ENCODE peak calls at places on chromosomes 4 and X, in eight cellular contexts. One of them, this sample, is unnamed.

GRCh38 chr4:40576651-40577480 is 52.8 kb downstream of the RBM47 start:
- DNase-seq in astrocyte: peak; percentile 95
- DNase-seq in epithelial cell of esophagus: peak; percentile 96
- DNase-seq in IMR-90: peak; percentile 91
- DNase-seq in fibroblast of lung: peak; percentile 96
- DNase-seq in GM12865: peak; percentile 85
- DNase-seq in BE2C: no peak
- DNase-seq in choroid plexus epithelial cell: peak; percentile 72
- DNase-seq in this sample: peak; percentile 95

GRCh38 chrX:17564689-17565409 is 172.4 kb upstream of the SCML1 start:
- DNase-seq in IMR-90: no peak
- DNase-seq in epithelial cell of esophagus: no peak
- DNase-seq in fibroblast of lung: peak; percentile 57
- DNase-seq in BE2C: no peak
- DNase-seq in GM12865: no peak
- DNase-seq in astrocyte: peak; percentile 49
- DNase-seq in choroid plexus epithelial cell: peak; percentile 37
- DNase-seq in this sample: peak; percentile 63

GRCh38 chr4:8768357-8768999 is 103.2 kb downstream of the HMX1 start:
- DNase-seq in epithelial cell of esophagus: no peak
- DNase-seq in GM12865: no peak
- DNase-seq in IMR-90: no peak
- DNase-seq in fibroblast of lung: no peak
- DNase-seq in choroid plexus epithelial cell: no peak
- DNase-seq in BE2C: peak; percentile 2
- DNase-seq in astrocyte: no peak
- DNase-seq in this sample: no peak

GRCh38 chrX:53080628-53081580 is 1.3 kb upstream of the TSPYL2 start:
- DNase-seq in BE2C: no peak
- DNase-seq in fibroblast of lung: peak; percentile 19
- DNase-seq in astrocyte: peak; percentile 21
- DNase-seq in epithelial cell of esophagus: no peak
- DNase-seq in IMR-90: peak; percentile 43
- DNase-seq in GM12865: no peak
- DNase-seq in choroid plexus epithelial cell: no peak
- DNase-seq in this sample: peak; percentile 39

GRCh38 chr4:25312496-25313193 is at the start of gene ZCCHC4:
- DNase-seq in astrocyte: peak; percentile 82
- DNase-seq in choroid plexus epithelial cell: peak; percentile 95
- DNase-seq in IMR-90: peak; percentile 90
- DNase-seq in BE2C: peak; percentile 87
- DNase-seq in epithelial cell of esophagus: peak; percentile 93
- DNase-seq in GM12865: peak; percentile 97
- DNase-seq in fibroblast of lung: peak; percentile 89
- DNase-seq in this sample: peak; percentile 91

GRCh38 chr4:22483551-22483981 is 32.3 kb downstream of the ADGRA3 start:
- DNase-seq in epithelial cell of esophagus: peak; percentile 95
- DNase-seq in BE2C: no peak
- DNase-seq in astrocyte: peak; percentile 92
- DNase-seq in choroid plexus epithelial cell: peak; percentile 78
- DNase-seq in GM12865: peak; percentile 22
- DNase-seq in fibroblast of lung: peak; percentile 93
- DNase-seq in IMR-90: peak; percentile 90
- DNase-seq in this sample: peak; percentile 74

GRCh38 chrX:129227376-129227775 is 295.9 kb downstream of the SMARCA1 start:
- DNase-seq in fibroblast of lung: no peak
- DNase-seq in IMR-90: no peak
- DNase-seq in GM12865: no peak
- DNase-seq in astrocyte: no peak
- DNase-seq in choroid plexus epithelial cell: no peak
- DNase-seq in BE2C: no peak
- DNase-seq in epithelial cell of esophagus: no peak
- DNase-seq in this sample: no peak

GRCh38 chr4:136457004-136457403 is 1075.3 kb downstream of the PCDH18 start:
- DNase-seq in IMR-90: no peak
- DNase-seq in BE2C: no peak
- DNase-seq in epithelial cell of esophagus: no peak
- DNase-seq in choroid plexus epithelial cell: no peak
- DNase-seq in GM12865: no peak
- DNase-seq in fibroblast of lung: no peak
- DNase-seq in astrocyte: no peak
- DNase-seq in this sample: no peak

GRCh38 chr4:10089346-10089745 is 27.3 kb downstream of the WDR1 start:
- DNase-seq in fibroblast of lung: no peak
- DNase-seq in astrocyte: no peak
- DNase-seq in IMR-90: no peak
- DNase-seq in GM12865: no peak
- DNase-seq in choroid plexus epithelial cell: no peak
- DNase-seq in BE2C: no peak
- DNase-seq in epithelial cell of esophagus: peak; percentile 44
- DNase-seq in this sample: no peak

GRCh38 chr4:152265149-152265621 is 270.7 kb downstream of the FBXW7 start:
- DNase-seq in epithelial cell of esophagus: peak; percentile 98
- DNase-seq in GM12865: no peak
- DNase-seq in IMR-90: peak; percentile 92
- DNase-seq in BE2C: no peak
- DNase-seq in choroid plexus epithelial cell: peak; percentile 77
- DNase-seq in astrocyte: peak; percentile 86
- DNase-seq in fibroblast of lung: peak; percentile 85
- DNase-seq in this sample: peak; percentile 98

GRCh38 chrX:144040793-144041192 is 156.9 kb downstream of the UBE2NL start:
- DNase-seq in astrocyte: no peak
- DNase-seq in GM12865: no peak
- DNase-seq in BE2C: no peak
- DNase-seq in fibroblast of lung: no peak
- DNase-seq in IMR-90: no peak
- DNase-seq in choroid plexus epithelial cell: no peak
- DNase-seq in epithelial cell of esophagus: no peak
- DNase-seq in this sample: no peak

GRCh38 chrX:56314334-56314733 is 82.2 kb downstream of the KLF8 start:
- DNase-seq in epithelial cell of esophagus: peak; percentile 6
- DNase-seq in fibroblast of lung: no peak
- DNase-seq in choroid plexus epithelial cell: no peak
- DNase-seq in IMR-90: no peak
- DNase-seq in BE2C: no peak
- DNase-seq in astrocyte: no peak
- DNase-seq in GM12865: peak; percentile 3
- DNase-seq in this sample: no peak

GRCh38 chrX:101415180-101416130 is 7.4 kb downstream of the HNRNPH2 start:
- DNase-seq in BE2C: peak; percentile 18
- DNase-seq in epithelial cell of esophagus: peak; percentile 73
- DNase-seq in GM12865: peak; percentile 79
- DNase-seq in choroid plexus epithelial cell: peak; percentile 85
- DNase-seq in fibroblast of lung: peak; percentile 68
- DNase-seq in IMR-90: peak; percentile 84
- DNase-seq in astrocyte: peak; percentile 59
- DNase-seq in this sample: peak; percentile 92

GRCh38 chrX:74535211-74535621 is 79.2 kb downstream of the RLIM start:
- DNase-seq in choroid plexus epithelial cell: peak; percentile 79
- DNase-seq in BE2C: peak; percentile 8
- DNase-seq in astrocyte: peak; percentile 45
- DNase-seq in fibroblast of lung: peak; percentile 63
- DNase-seq in epithelial cell of esophagus: peak; percentile 36
- DNase-seq in IMR-90: peak; percentile 71
- DNase-seq in GM12865: peak; percentile 35
- DNase-seq in this sample: peak; percentile 78

GRCh38 chr4:1531683-1532548 is 125.7 kb upstream of the NKX1-1 start:
- DNase-seq in IMR-90: no peak
- DNase-seq in choroid plexus epithelial cell: no peak
- DNase-seq in BE2C: no peak
- DNase-seq in GM12865: no peak
- DNase-seq in astrocyte: no peak
- DNase-seq in epithelial cell of esophagus: no peak
- DNase-seq in fibroblast of lung: no peak
- DNase-seq in this sample: no peak

GRCh38 chrX:13647709-13648212 is 5.2 kb upstream of the TCEANC start:
- DNase-seq in epithelial cell of esophagus: peak; percentile 36
- DNase-seq in IMR-90: peak; percentile 89
- DNase-seq in astrocyte: peak; percentile 74
- DNase-seq in GM12865: no peak
- DNase-seq in BE2C: peak; percentile 85
- DNase-seq in choroid plexus epithelial cell: peak; percentile 77
- DNase-seq in fibroblast of lung: peak; percentile 79
- DNase-seq in this sample: peak; percentile 75

GRCh38 chr4:150130953-150131352 is 52.7 kb downstream of the DCLK2 start:
- DNase-seq in choroid plexus epithelial cell: peak; percentile 51
- DNase-seq in astrocyte: peak; percentile 85
- DNase-seq in BE2C: no peak
- DNase-seq in IMR-90: peak; percentile 83
- DNase-seq in fibroblast of lung: peak; percentile 86
- DNase-seq in epithelial cell of esophagus: no peak
- DNase-seq in GM12865: no peak
- DNase-seq in this sample: peak; percentile 94

GRCh38 chr4:100063355-100063754 is 113.3 kb upstream of the H2AZ1 start:
- DNase-seq in choroid plexus epithelial cell: no peak
- DNase-seq in GM12865: no peak
- DNase-seq in BE2C: no peak
- DNase-seq in IMR-90: peak; percentile 24
- DNase-seq in epithelial cell of esophagus: peak; percentile 31
- DNase-seq in fibroblast of lung: no peak
- DNase-seq in astrocyte: no peak
- DNase-seq in this sample: no peak

GRCh38 chr4:105415281-105415744 is 58.5 kb downstream of the PPA2 start:
- DNase-seq in BE2C: no peak
- DNase-seq in choroid plexus epithelial cell: no peak
- DNase-seq in GM12865: no peak
- DNase-seq in fibroblast of lung: no peak
- DNase-seq in epithelial cell of esophagus: no peak
- DNase-seq in astrocyte: no peak
- DNase-seq in IMR-90: no peak
- DNase-seq in this sample: no peak

GRCh38 chr4:103996637-103997036 is 276.9 kb upstream of the TACR3 start:
- DNase-seq in GM12865: peak; percentile 32
- DNase-seq in choroid plexus epithelial cell: peak; percentile 73
- DNase-seq in fibroblast of lung: peak; percentile 90
- DNase-seq in IMR-90: no peak
- DNase-seq in epithelial cell of esophagus: peak; percentile 98
- DNase-seq in astrocyte: peak; percentile 86
- DNase-seq in BE2C: peak; percentile 50
- DNase-seq in this sample: peak; percentile 12

GRCh38 chrX:47361538-47362511 is 8.6 kb upstream of the ZNF157 start:
- DNase-seq in choroid plexus epithelial cell: peak; percentile 99
- DNase-seq in GM12865: peak; percentile 97
- DNase-seq in IMR-90: peak; percentile 95
- DNase-seq in epithelial cell of esophagus: peak; percentile 92
- DNase-seq in astrocyte: peak; percentile 97
- DNase-seq in BE2C: peak; percentile 84
- DNase-seq in fibroblast of lung: peak; percentile 98
- DNase-seq in this sample: peak; percentile 89

GRCh38 chr4:174304664-174305063 is 21.0 kb downstream of the CEP44 start:
- DNase-seq in choroid plexus epithelial cell: no peak
- DNase-seq in astrocyte: no peak
- DNase-seq in IMR-90: no peak
- DNase-seq in fibroblast of lung: no peak
- DNase-seq in BE2C: no peak
- DNase-seq in epithelial cell of esophagus: no peak
- DNase-seq in GM12865: no peak
- DNase-seq in this sample: no peak

GRCh38 chr4:143400082-143400481 is 63.4 kb downstream of the GAB1 start:
- DNase-seq in epithelial cell of esophagus: no peak
- DNase-seq in choroid plexus epithelial cell: no peak
- DNase-seq in fibroblast of lung: no peak
- DNase-seq in astrocyte: no peak
- DNase-seq in GM12865: no peak
- DNase-seq in IMR-90: no peak
- DNase-seq in BE2C: no peak
- DNase-seq in this sample: no peak

GRCh38 chr4:55794053-55794452 is 25.5 kb upstream of the EXOC1L start:
- DNase-seq in epithelial cell of esophagus: no peak
- DNase-seq in fibroblast of lung: no peak
- DNase-seq in choroid plexus epithelial cell: no peak
- DNase-seq in IMR-90: no peak
- DNase-seq in astrocyte: no peak
- DNase-seq in GM12865: no peak
- DNase-seq in BE2C: no peak
- DNase-seq in this sample: no peak

GRCh38 chr4:3851211-3851610 is 85.0 kb downstream of the ADRA2C start:
- DNase-seq in choroid plexus epithelial cell: no peak
- DNase-seq in fibroblast of lung: peak; percentile 9
- DNase-seq in BE2C: no peak
- DNase-seq in IMR-90: peak; percentile 17
- DNase-seq in GM12865: no peak
- DNase-seq in astrocyte: no peak
- DNase-seq in epithelial cell of esophagus: peak; percentile 2
- DNase-seq in this sample: no peak

DNA sequence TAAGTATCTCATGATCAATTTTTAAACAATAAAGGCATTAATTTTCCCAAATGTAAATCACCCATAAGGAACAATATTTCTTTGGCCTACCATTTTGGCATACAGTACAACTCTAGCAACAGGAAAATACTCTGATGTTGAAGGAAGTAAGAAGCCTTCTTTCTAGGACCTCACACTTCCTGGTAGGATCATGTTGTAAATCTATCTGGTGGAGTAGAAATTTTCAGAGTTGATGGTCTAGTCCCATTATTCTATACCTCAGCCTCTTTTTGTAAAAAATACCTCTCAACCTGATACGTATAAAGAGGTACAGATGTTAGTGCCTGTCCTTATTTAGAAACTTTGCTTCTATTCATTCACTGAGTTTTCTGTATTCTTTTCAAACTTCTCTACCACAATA is 40.2 kb upstream of the GRID2 start:
- DNase-seq in astrocyte: no peak
- DNase-seq in IMR-90: no peak
- DNase-seq in GM12865: no peak
- DNase-seq in fibroblast of lung: no peak
- DNase-seq in BE2C: no peak
- DNase-seq in choroid plexus epithelial cell: no peak
- DNase-seq in epithelial cell of esophagus: no peak
- DNase-seq in this sample: no peak
- H3K4me3 ChIP-seq in astrocyte: no peak overlapping the region
- H3K4me3 ChIP-seq in IMR-90: no peak overlapping the region
- H3K4me3 ChIP-seq in GM12865: no peak overlapping the region
- H3K4me3 ChIP-seq in fibroblast of lung: no peak overlapping the region
- H3K4me3 ChIP-seq in BE2C: no peak overlapping the region
- H3K4me3 ChIP-seq in choroid plexus epithelial cell: no peak overlapping the region
- H3K4me3 ChIP-seq in epithelial cell of esophagus: no peak overlapping the region
- H3K4me3 ChIP-seq in this sample: no peak overlapping the region

GRCh38 chr4:181810658-181811057 is 432.5 kb upstream of the TENM3 start:
- DNase-seq in choroid plexus epithelial cell: no peak
- DNase-seq in epithelial cell of esophagus: no peak
- DNase-seq in fibroblast of lung: no peak
- DNase-seq in astrocyte: no peak
- DNase-seq in GM12865: no peak
- DNase-seq in IMR-90: no peak
- DNase-seq in BE2C: no peak
- DNase-seq in this sample: no peak
- TF ChIP-seq CTCF in choroid plexus epithelial cell: no peak
- TF ChIP-seq CTCF in epithelial cell of esophagus: no peak
- TF ChIP-seq CTCF in fibroblast of lung: no peak
- TF ChIP-seq CTCF in astrocyte: no peak
- TF ChIP-seq CTCF in GM12865: no peak
- TF ChIP-seq CTCF in IMR-90: no peak
- TF ChIP-seq CTCF in BE2C: no peak
- TF ChIP-seq CTCF in this sample: no peak

GRCh38 chr4:186727149-186727976 is 3.7 kb upstream of the FAT1 start:
- DNase-seq in BE2C: no peak
- DNase-seq in IMR-90: peak; percentile 47
- DNase-seq in astrocyte: peak; percentile 36
- DNase-seq in fibroblast of lung: peak; percentile 50
- DNase-seq in epithelial cell of esophagus: peak; percentile 60
- DNase-seq in GM12865: no peak
- DNase-seq in choroid plexus epithelial cell: no peak
- DNase-seq in this sample: no peak
- H3K4me3 ChIP-seq in BE2C: peak overlapping the region; percentile 55
- H3K4me3 ChIP-seq in IMR-90: peak overlapping the region; percentile 89
- H3K4me3 ChIP-seq in astrocyte: peak overlapping the region; percentile 100
- H3K4me3 ChIP-seq in fibroblast of lung: peak overlapping the region; percentile 78
- H3K4me3 ChIP-seq in epithelial cell of esophagus: peak overlapping the region; percentile 99
- H3K4me3 ChIP-seq in GM12865: no peak overlapping the region
- H3K4me3 ChIP-seq in choroid plexus epithelial cell: peak overlapping the region; percentile 65
- H3K4me3 ChIP-seq in this sample: peak overlapping the region; percentile 83

GRCh38 chr4:112361181-112361791 is 64.1 kb downstream of the ALPK1 start:
- DNase-seq in BE2C: peak; percentile 67
- DNase-seq in epithelial cell of esophagus: peak; percentile 49
- DNase-seq in GM12865: peak; percentile 82
- DNase-seq in fibroblast of lung: peak; percentile 30
- DNase-seq in astrocyte: peak; percentile 12
- DNase-seq in IMR-90: peak; percentile 27
- DNase-seq in choroid plexus epithelial cell: peak; percentile 83
- DNase-seq in this sample: peak; percentile 7
- TF ChIP-seq CTCF in BE2C: no peak
- TF ChIP-seq CTCF in epithelial cell of esophagus: no peak
- TF ChIP-seq CTCF in GM12865: no peak
- TF ChIP-seq CTCF in fibroblast of lung: no peak
- TF ChIP-seq CTCF in astrocyte: no peak
- TF ChIP-seq CTCF in IMR-90: no peak
- TF ChIP-seq CTCF in choroid plexus epithelial cell: no peak
- TF ChIP-seq CTCF in this sample: no peak

This sample was measured in fibroblast of the aortic adventitia.